ENCODE peak calls at places on chromosomes 16 and 17, in ten cellular contexts. P is GM23248, V is HCT116, Y is fibroblast of lung, G is PC-3, C is Karpas-422, T is H9, H is GM23338, L is PC-9, A is mammary epithelial cell. N is an unnamed sample.

GRCh38 chr17:4006745-4007211 is 42.5 kb upstream of the ATP2A3 start:
- DNase-seq in Y (no peak), H (peak), G (no peak), L (no peak), V (no peak), P (no peak), A (no peak), C (no peak), T (no peak), N (peak)

GRCh38 chr16:86470964-86471363 is 39.4 kb upstream of the FOXF1 start:
- DNase-seq in G (no peak), V (no peak), H (no peak), Y (no peak), T (no peak), P (no peak), L (no peak), A (no peak), C (no peak), N (no peak)

GRCh38 chr16:11236855-11237254 is 19.1 kb downstream of the SOCS1 start:
- DNase-seq in T (no peak), V (no peak), C (no peak), L (no peak), G (no peak), Y (no peak), P (no peak), H (no peak), A (no peak), N (no peak)

GRCh38 chr17:30238003-30238344 is 2.5 kb upstream of the SLC6A4 start:
- DNase-seq in Y (no peak), P (no peak), H (no peak), V (no peak), C (no peak), A (no peak), L (no peak), T (no peak), G (no peak), N (no peak)

GRCh38 chr16:77223184-77223583 is 24.0 kb downstream of the SYCE1L start:
- DNase-seq in A (no peak), L (no peak), T (peak), P (peak), G (peak), H (peak), C (peak), V (no peak), Y (no peak), N (peak)

GRCh38 chr17:4329838-4330237 is 36.6 kb downstream of the UBE2G1 start:
- DNase-seq in A (peak), H (no peak), V (peak), P (peak), L (peak), C (no peak), T (no peak), G (peak), Y (peak), N (peak)

GRCh38 chr17:17398188-17398927 is 78.4 kb upstream of the MED9 start:
- DNase-seq in H (no peak), C (no peak), V (no peak), T (no peak), A (no peak), Y (peak), P (peak), G (no peak), L (no peak), N (no peak)

GRCh38 chr16:87206646-87207451 is 110.3 kb downstream of the C16orf95 start:
- DNase-seq in G (peak), H (no peak), P (peak), A (peak), L (peak), Y (peak), T (no peak), V (peak), C (no peak), N (no peak)

GRCh38 chr17:29563816-29564215 is 3.0 kb downstream of the ABHD15 start:
- DNase-seq in G (no peak), A (no peak), T (no peak), H (no peak), C (peak), Y (no peak), V (no peak), L (no peak), P (no peak), N (no peak)

GRCh38 chr17:10117581-10118001 is 80.8 kb downstream of the GAS7 start:
- DNase-seq in L (no peak), G (no peak), P (no peak), C (peak), T (no peak), A (no peak), H (peak), Y (no peak), V (no peak), N (peak)

GRCh38 chr17:16342979-16343378 is 10.3 kb downstream of the CENPV start:
- DNase-seq in A (no peak), V (no peak), P (peak), Y (peak), H (no peak), C (no peak), G (peak), L (no peak), T (no peak), N (no peak)

GRCh38 chr16:85638695-85639409 is 25.7 kb downstream of the GSE1 start:
- DNase-seq in Y (no peak), L (no peak), H (no peak), T (no peak), G (no peak), C (no peak), P (no peak), A (no peak), V (no peak), N (no peak)

GRCh38 chr16:50021509-50021908 is 3.5 kb upstream of the CNEP1R1 start:
- DNase-seq in H (peak), T (peak), C (peak), G (no peak), P (peak), Y (no peak), L (no peak), V (no peak), A (peak), N (peak)

GRCh38 chr16:58832496-58832895 is 98.4 kb upstream of the GOT2 start:
- DNase-seq in H (no peak), Y (no peak), L (no peak), V (no peak), A (no peak), T (no peak), G (no peak), P (no peak), C (no peak), N (no peak)

GRCh38 chr16:31695667-31696066 is 168.0 kb downstream of the AHSP start:
- DNase-seq in H (no peak), T (no peak), G (no peak), Y (no peak), L (peak), C (no peak), A (no peak), V (no peak), P (no peak), N (no peak)

GRCh38 chr17:28008526-28008925 is 34.0 kb upstream of the NLK start:
- DNase-seq in L (peak), V (peak), T (peak), H (peak), P (peak), G (peak), Y (peak), A (peak), C (peak), N (peak)

GRCh38 chr16:80569440-80570105 is 28.8 kb downstream of the DYNLRB2 start:
- DNase-seq in L (no peak), G (peak), T (no peak), Y (peak), P (peak), A (peak), C (no peak), H (no peak), V (no peak), N (no peak)

GRCh38 chr17:39229274-39229913 is 3.6 kb upstream of the STAC2 start:
- DNase-seq in T (no peak), C (no peak), A (no peak), G (peak), P (peak), V (no peak), L (peak), Y (peak), H (no peak), N (no peak)

GRCh38 chr17:71975998-71976649 is 144.7 kb upstream of the SOX9 start:
- DNase-seq in H (peak), A (peak), C (no peak), L (peak), T (peak), Y (peak), P (peak), G (peak), V (no peak), N (peak)

GRCh38 chr16:88967800-88968588 is 9.0 kb downstream of the CBFA2T3 start:
- DNase-seq in A (no peak), C (no peak), P (no peak), Y (no peak), L (no peak), G (no peak), H (no peak), T (no peak), V (no peak), N (no peak)

GRCh38 chr16:67910162-67910561 is 17.1 kb downstream of the PSKH1 start:
- DNase-seq in A (peak), C (no peak), H (no peak), P (peak), T (no peak), L (no peak), Y (peak), G (no peak), V (no peak), N (no peak)

GRCh38 chr16:9706217-9706616 is 476.0 kb downstream of the GRIN2A start:
- DNase-seq in A (peak), V (no peak), G (no peak), Y (peak), C (no peak), H (no peak), T (no peak), L (no peak), P (no peak), N (no peak)

GRCh38 chr16:9709221-9709620 is 473.0 kb downstream of the GRIN2A start:
- DNase-seq in H (no peak), L (no peak), V (no peak), Y (no peak), T (no peak), C (no peak), A (no peak), P (no peak), G (no peak), N (no peak)

GRCh38 chr16:9703731-9704130 is 478.5 kb downstream of the GRIN2A start:
- DNase-seq in Y (peak), P (no peak), G (no peak), V (no peak), T (no peak), A (no peak), H (no peak), L (no peak), C (no peak), N (no peak)
- H3K4me2 ChIP-seq in Y (no peak), P (no peak), G (no peak), V (no peak), T (no peak), A (no peak), H (peak), L (no peak), C (no peak), N (no peak)

GRCh38 chr17:81329279-81329926 is 34.3 kb upstream of the SLC38A10 start:
- DNase-seq in H (peak), T (peak), V (peak), G (peak), L (peak), C (no peak), A (peak), P (peak), Y (peak), N (peak)
- H3K4me2 ChIP-seq in H (no peak), T (no peak), V (peak), G (peak), L (peak), C (no peak), A (peak), P (peak), Y (peak), N (no peak)

GRCh38 chr17:81865358-81865732 is 5.0 kb upstream of the P4HB start:
- DNase-seq in Y (no peak), H (no peak), P (no peak), V (no peak), A (no peak), L (no peak), T (no peak), G (no peak), C (no peak), N (no peak)

GRCh38 chr17:81867123-81867951 is 3.8 kb downstream of the ARHGDIA start:
- DNase-seq in Y (peak), L (no peak), A (no peak), P (peak), H (peak), G (peak), V (no peak), C (peak), T (peak), N (peak)

GRCh38 chr17:81865733-81866439 is 5.3 kb downstream of the ARHGDIA start:
- DNase-seq in C (peak), H (no peak), L (no peak), P (peak), T (peak), Y (no peak), V (no peak), G (peak), A (peak), N (no peak)

GRCh38 chr17:81867952-81868673 is 3.0 kb downstream of the ARHGDIA start:
- DNase-seq in Y (no peak), C (no peak), G (no peak), L (no peak), A (no peak), T (peak), H (no peak), P (peak), V (peak), N (no peak)

GRCh38 chr17:81866440-81867122 is 4.6 kb downstream of the ARHGDIA start:
- DNase-seq in Y (no peak), C (no peak), A (no peak), G (no peak), H (no peak), P (peak), T (no peak), L (no peak), V (no peak), N (no peak)
- H3K4me2 ChIP-seq in Y (no peak), C (no peak), A (no peak), G (no peak), H (no peak), P (no peak), T (no peak), L (no peak), V (peak), N (no peak)

DNA sequence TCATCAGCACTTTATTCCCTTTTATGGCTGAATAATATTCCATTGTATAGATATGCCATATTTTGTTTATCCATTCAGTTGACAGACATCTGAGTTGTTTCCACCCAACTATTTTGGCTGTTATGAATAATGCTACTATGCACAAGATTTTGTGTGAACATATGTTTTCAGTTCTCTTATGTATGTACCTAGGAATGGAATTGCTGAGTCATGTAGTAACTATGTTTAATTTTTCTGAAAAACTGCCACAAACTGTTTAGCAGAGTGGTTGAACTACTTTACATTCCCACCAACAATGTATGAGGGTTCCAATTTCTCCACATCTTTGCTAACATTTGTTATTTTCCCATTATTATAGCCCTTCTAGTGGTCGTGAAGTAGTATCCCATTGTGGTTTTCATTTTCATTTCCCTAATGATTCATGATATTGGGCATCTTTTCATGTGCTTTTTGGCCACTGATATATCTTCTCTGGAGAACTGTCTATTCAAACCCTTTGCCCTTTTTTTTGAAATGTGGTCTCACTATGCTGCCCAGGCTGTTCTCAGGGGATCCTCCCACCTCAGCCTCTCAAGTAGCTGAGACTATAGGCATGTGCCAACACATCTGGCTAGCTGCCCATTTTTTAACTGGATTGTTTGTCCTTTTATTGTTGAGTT is 26.3 kb downstream of the SMURF2 start:
- DNase-seq in P (peak), V (no peak), Y (peak), G (peak), L (peak), H (no peak), A (peak), C (no peak), T (no peak), N (no peak)
- H3K4me2 ChIP-seq in P (peak), V (peak), Y (peak), G (no peak), L (no peak), H (no peak), A (peak), C (no peak), T (no peak), N (no peak)

GRCh38 chr16:64865037-64865696 is 256.7 kb downstream of the CDH11 start:
- DNase-seq in Y (peak), A (no peak), T (no peak), G (no peak), H (no peak), P (peak), C (no peak), V (no peak), L (no peak), N (no peak)
- H3K4me2 ChIP-seq in Y (peak), A (no peak), T (no peak), G (peak), H (no peak), P (peak), C (no peak), V (no peak), L (no peak), N (no peak)

GRCh38 chr16:4538386-4539235 is at the start of gene CDIP1:
- DNase-seq in C (no peak), V (peak), Y (peak), A (peak), H (peak), G (peak), L (peak), P (peak), T (peak), N (peak)
- H3K4me2 ChIP-seq in C (no peak), V (peak), Y (peak), A (peak), H (peak), G (peak), L (peak), P (peak), T (peak), N (peak)

DNA sequence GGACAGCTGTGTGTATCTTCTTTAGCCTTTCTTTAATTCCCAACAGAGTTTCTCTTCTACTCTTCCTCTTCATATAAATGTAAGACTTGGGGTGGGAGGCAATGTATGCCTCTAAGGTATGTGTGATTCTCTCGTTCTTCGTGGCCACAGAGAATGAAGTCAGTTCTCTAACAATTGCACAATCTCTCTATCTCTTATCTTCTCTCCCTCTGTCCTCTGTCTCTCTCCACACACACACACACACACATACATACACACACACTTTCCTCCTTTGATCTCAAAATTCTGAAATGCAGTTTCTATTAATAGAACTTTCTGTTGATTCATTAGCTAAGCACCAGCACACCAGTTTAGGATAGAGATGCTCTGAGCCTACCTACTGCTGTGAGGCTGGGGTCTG is 615.7 kb upstream of the SALL1 start:
- DNase-seq in Y (peak), G (no peak), C (no peak), P (no peak), A (no peak), L (no peak), T (no peak), H (no peak), V (no peak), N (peak)
- H3K4me2 ChIP-seq in Y (no peak), G (no peak), C (no peak), P (no peak), A (no peak), L (no peak), T (no peak), H (no peak), V (no peak), N (no peak)

GRCh38 chr17:61784510-61784909 is 78.8 kb downstream of the BRIP1 start:
- DNase-seq in V (no peak), G (no peak), T (no peak), H (no peak), A (no peak), C (no peak), L (no peak), P (no peak), Y (no peak), N (no peak)

GRCh38 chr17:61786088-61786487 is 77.2 kb downstream of the BRIP1 start:
- DNase-seq in L (no peak), G (no peak), V (no peak), Y (no peak), T (no peak), C (no peak), P (no peak), A (no peak), H (no peak), N (no peak)

GRCh38 chr17:61783556-61784304 is 79.6 kb downstream of the BRIP1 start:
- DNase-seq in C (no peak), T (no peak), H (no peak), V (no peak), L (no peak), Y (no peak), A (no peak), G (no peak), P (no peak), N (no peak)

GRCh38 chr17:61783120-61783519 is 80.2 kb downstream of the BRIP1 start:
- DNase-seq in V (no peak), A (no peak), T (no peak), L (no peak), G (no peak), C (no peak), H (no peak), Y (no peak), P (no peak), N (no peak)

GRCh38 chr17:61782683-61783082 is 80.6 kb downstream of the BRIP1 start:
- DNase-seq in V (no peak), L (no peak), C (no peak), H (no peak), G (no peak), P (no peak), A (no peak), Y (no peak), T (no peak), N (no peak)
- H3K4me2 ChIP-seq in V (no peak), L (no peak), C (no peak), H (no peak), G (no peak), P (no peak), A (no peak), Y (no peak), T (no peak), N (no peak)

GRCh38 chr17:82913304-82914043 is 73.7 kb upstream of the ZNF750 start:
- DNase-seq in A (no peak), L (no peak), C (no peak), T (no peak), G (peak), Y (no peak), V (no peak), H (no peak), P (no peak), N (peak)

GRCh38 chr17:82914375-82914774 is 74.6 kb upstream of the ZNF750 start:
- DNase-seq in L (no peak), V (no peak), C (peak), T (no peak), H (no peak), Y (no peak), G (peak), A (no peak), P (peak), N (no peak)

GRCh38 chr17:82915697-82916027 is 75.8 kb upstream of the ZNF750 start:
- DNase-seq in P (no peak), Y (no peak), G (no peak), A (no peak), L (no peak), C (no peak), T (no peak), V (no peak), H (no peak), N (no peak)

GRCh38 chr17:82912571-82913089 is 72.8 kb upstream of the ZNF750 start:
- DNase-seq in G (no peak), Y (no peak), L (no peak), V (no peak), A (no peak), P (no peak), T (no peak), H (no peak), C (no peak), N (no peak)

DNA sequence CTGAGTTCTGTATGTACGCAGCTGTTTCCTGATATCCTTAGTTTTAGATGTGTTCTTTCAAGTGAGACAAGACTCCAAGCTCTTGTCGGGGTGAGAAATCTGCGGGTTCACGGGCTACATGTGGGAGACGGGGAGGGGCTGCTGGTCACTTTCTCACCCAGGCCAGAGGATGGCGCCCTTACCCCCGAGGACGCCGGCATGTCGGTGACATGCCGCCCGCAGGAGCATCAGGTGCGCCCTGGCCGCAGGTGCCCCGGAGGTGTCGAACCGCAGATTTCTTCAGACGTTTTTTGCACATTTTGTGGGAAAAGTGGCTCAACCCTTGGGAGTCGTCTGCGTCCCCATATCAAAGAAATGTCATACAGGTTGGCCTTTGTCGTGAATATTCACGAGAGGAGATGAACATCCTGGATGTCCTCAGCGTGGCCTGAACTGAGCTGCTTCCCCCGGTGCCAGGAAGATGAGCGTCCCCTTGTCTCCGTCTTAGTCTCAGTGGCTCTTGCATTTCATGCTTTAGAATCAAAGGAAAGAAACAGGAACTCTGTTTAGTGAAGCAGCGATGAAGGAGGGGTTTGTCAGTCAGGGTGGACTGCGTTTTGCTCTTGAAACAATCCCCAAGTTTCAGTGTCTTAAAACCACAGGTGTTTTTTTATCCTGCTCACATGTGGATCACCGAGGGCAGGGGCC is 75.3 kb upstream of the ZNF750 start:
- DNase-seq in V (no peak), L (no peak), C (no peak), G (no peak), H (peak), A (no peak), Y (no peak), T (peak), P (no peak), N (peak)
- H3K4me2 ChIP-seq in V (no peak), L (no peak), C (no peak), G (no peak), H (no peak), A (no peak), Y (no peak), T (no peak), P (no peak), N (no peak)